ENCODE peak calls at places on chromosomes 11 and 22, in five cellular contexts. One of them, this sample, is unnamed.

GRCh38 chr11:2963112-2963754 is 28.9 kb downstream of the NAP1L4 start:
- DNase-seq in GM12878: no peak
- DNase-seq in HepG2: no peak
- DNase-seq in K562: no peak
- DNase-seq in H1: no peak
- DNase-seq in this sample: no peak

GRCh38 chr11:117842131-117842941 is 17.8 kb upstream of the FXYD2 start:
- DNase-seq in HepG2: no peak
- DNase-seq in GM12878: no peak
- DNase-seq in H1: no peak
- DNase-seq in K562: no peak
- DNase-seq in this sample: no peak

GRCh38 chr11:32213223-32213622 is 122.3 kb downstream of the RCN1 start:
- DNase-seq in K562: no peak
- DNase-seq in GM12878: no peak
- DNase-seq in HepG2: no peak
- DNase-seq in H1: no peak
- DNase-seq in this sample: peak

GRCh38 chr22:49515486-49515885 is 312.2 kb downstream of the BRD1 start:
- DNase-seq in HepG2: peak
- DNase-seq in GM12878: no peak
- DNase-seq in K562: no peak
- DNase-seq in H1: no peak
- DNase-seq in this sample: peak

GRCh38 chr11:123742334-123742733 is 874 bp upstream of the ZNF202 start:
- DNase-seq in HepG2: no peak
- DNase-seq in GM12878: no peak
- DNase-seq in H1: no peak
- DNase-seq in K562: no peak
- DNase-seq in this sample: no peak

GRCh38 chr11:131491503-131491902 is 121.1 kb downstream of the NTM start:
- DNase-seq in GM12878: no peak
- DNase-seq in H1: no peak
- DNase-seq in K562: no peak
- DNase-seq in HepG2: no peak
- DNase-seq in this sample: no peak

GRCh38 chr11:62614275-62614674 is 1.2 kb downstream of the ROM1 start:
- DNase-seq in H1: no peak
- DNase-seq in HepG2: peak
- DNase-seq in K562: peak
- DNase-seq in GM12878: no peak
- DNase-seq in this sample: no peak

GRCh38 chr11:88435405-88435804 is 97.9 kb upstream of the CTSC start:
- DNase-seq in GM12878: peak
- DNase-seq in K562: no peak
- DNase-seq in HepG2: no peak
- DNase-seq in H1: no peak
- DNase-seq in this sample: no peak

GRCh38 chr11:66011239-66011784 is 496 bp upstream of the CST6 start:
- DNase-seq in K562: no peak
- DNase-seq in H1: no peak
- DNase-seq in GM12878: no peak
- DNase-seq in HepG2: no peak
- DNase-seq in this sample: no peak

GRCh38 chr11:2685566-2686359 is 14.0 kb downstream of the KCNQ1OT1 start:
- DNase-seq in K562: no peak
- DNase-seq in H1: no peak
- DNase-seq in HepG2: no peak
- DNase-seq in GM12878: no peak
- DNase-seq in this sample: no peak

GRCh38 chr11:26992031-26992541 is 1.8 kb upstream of the FIBIN start:
- DNase-seq in K562: no peak
- DNase-seq in HepG2: no peak
- DNase-seq in H1: no peak
- DNase-seq in GM12878: no peak
- DNase-seq in this sample: no peak
- TF ChIP-seq KDM1A in K562: no peak
- TF ChIP-seq KDM1A in HepG2: no peak
- TF ChIP-seq KDM1A in H1: no peak
- TF ChIP-seq KDM1A in GM12878: no peak
- TF ChIP-seq KDM1A in this sample: no peak

DNA sequence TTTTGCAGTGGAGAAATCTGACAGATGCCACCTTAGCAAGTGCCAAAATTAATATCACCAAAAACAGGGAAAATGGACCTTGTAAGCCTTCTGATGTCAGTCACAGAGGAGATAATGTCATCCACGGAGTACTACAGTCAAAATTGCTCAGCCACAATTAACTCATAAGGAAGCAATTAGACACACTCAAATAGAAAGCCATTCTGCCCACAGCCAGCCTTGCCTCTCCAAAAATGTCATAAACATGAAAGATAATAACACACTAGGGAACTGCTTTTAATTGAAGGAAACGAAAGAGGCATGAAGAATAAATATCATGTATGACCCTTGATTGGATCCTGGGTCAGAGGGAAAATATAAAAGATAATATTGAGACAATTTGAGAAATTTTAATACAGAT is 505.6 kb upstream of the API5 start:
- DNase-seq in H1: no peak
- DNase-seq in GM12878: no peak
- DNase-seq in K562: no peak
- DNase-seq in HepG2: no peak
- DNase-seq in this sample: no peak
- TF ChIP-seq KDM1A in H1: no peak
- TF ChIP-seq KDM1A in GM12878: no peak
- TF ChIP-seq KDM1A in K562: no peak
- TF ChIP-seq KDM1A in HepG2: no peak
- TF ChIP-seq KDM1A in this sample: no peak

DNA sequence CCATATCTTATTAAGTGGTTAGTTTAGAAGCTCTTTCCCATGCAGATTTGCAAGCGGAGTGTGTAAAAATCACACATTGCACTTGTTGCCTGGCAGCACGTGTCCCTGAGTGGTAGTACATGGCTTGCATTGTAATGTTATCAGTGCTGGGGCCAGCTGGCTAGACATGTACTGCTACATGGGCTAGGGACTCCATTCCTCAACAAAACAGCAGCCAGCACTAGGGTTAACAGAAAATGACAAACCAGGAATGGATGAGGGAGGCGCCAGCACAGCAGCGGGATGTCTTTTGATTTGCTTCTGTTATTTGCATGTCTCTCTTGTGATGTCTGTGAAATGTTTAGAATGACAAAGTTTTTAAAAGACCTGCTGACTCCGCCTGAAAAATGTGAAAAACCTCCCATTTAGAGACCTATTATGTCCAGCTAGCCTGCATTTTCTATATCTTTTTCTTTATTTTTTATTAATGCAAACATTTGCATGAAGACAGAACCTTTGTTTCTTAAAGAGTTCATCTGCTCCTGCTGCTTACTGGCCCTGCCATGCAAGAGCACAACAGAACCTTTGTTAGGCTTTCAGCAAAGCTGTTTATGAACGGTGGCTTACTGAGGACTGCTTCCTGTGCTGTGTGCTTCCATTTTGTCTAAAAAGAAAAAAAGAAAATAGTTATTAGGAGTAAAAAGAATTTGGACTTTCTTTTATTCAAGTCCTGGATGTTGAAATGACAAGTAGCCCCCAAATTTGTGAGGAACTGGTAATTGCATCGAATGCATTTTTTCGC is 40.7 kb downstream of the CSTPP1 start:
- DNase-seq in HepG2: peak
- DNase-seq in H1: peak
- DNase-seq in GM12878: no peak
- DNase-seq in K562: no peak
- DNase-seq in this sample: no peak
- TF ChIP-seq KDM1A in HepG2: no peak
- TF ChIP-seq KDM1A in H1: no peak
- TF ChIP-seq KDM1A in GM12878: no peak
- TF ChIP-seq KDM1A in K562: no peak
- TF ChIP-seq KDM1A in this sample: no peak

GRCh38 chr11:109036011-109036410 is 371.1 kb downstream of the DDX10 start:
- DNase-seq in H1: peak
- DNase-seq in GM12878: no peak
- DNase-seq in K562: no peak
- DNase-seq in HepG2: no peak
- DNase-seq in this sample: no peak

GRCh38 chr11:109029927-109030326 is 365.1 kb downstream of the DDX10 start:
- DNase-seq in K562: no peak
- DNase-seq in HepG2: no peak
- DNase-seq in GM12878: no peak
- DNase-seq in H1: no peak
- DNase-seq in this sample: no peak

GRCh38 chr11:109034341-109034696 is 369.4 kb downstream of the DDX10 start:
- DNase-seq in HepG2: no peak
- DNase-seq in GM12878: no peak
- DNase-seq in H1: no peak
- DNase-seq in K562: no peak
- DNase-seq in this sample: no peak

GRCh38 chr11:109035261-109035660 is 370.4 kb downstream of the DDX10 start:
- DNase-seq in H1: no peak
- DNase-seq in GM12878: no peak
- DNase-seq in HepG2: no peak
- DNase-seq in K562: no peak
- DNase-seq in this sample: no peak

GRCh38 chr11:109033627-109034340 is 368.9 kb downstream of the DDX10 start:
- DNase-seq in H1: no peak
- DNase-seq in GM12878: no peak
- DNase-seq in HepG2: no peak
- DNase-seq in K562: no peak
- DNase-seq in this sample: no peak
- TF ChIP-seq KDM1A in H1: no peak
- TF ChIP-seq KDM1A in GM12878: no peak
- TF ChIP-seq KDM1A in HepG2: no peak
- TF ChIP-seq KDM1A in K562: no peak
- TF ChIP-seq KDM1A in this sample: no peak

GRCh38 chr22:28247667-28248363 is 328.8 kb upstream of the PITPNB start:
- DNase-seq in HepG2: no peak
- DNase-seq in K562: peak
- DNase-seq in GM12878: no peak
- DNase-seq in H1: no peak
- DNase-seq in this sample: no peak

GRCh38 chr22:28247114-28247513 is 328.1 kb upstream of the PITPNB start:
- DNase-seq in H1: no peak
- DNase-seq in HepG2: no peak
- DNase-seq in K562: no peak
- DNase-seq in GM12878: no peak
- DNase-seq in this sample: no peak

GRCh38 chr22:28244760-28245159 is 325.7 kb upstream of the PITPNB start:
- DNase-seq in K562: no peak
- DNase-seq in HepG2: no peak
- DNase-seq in H1: no peak
- DNase-seq in GM12878: no peak
- DNase-seq in this sample: no peak

GRCh38 chr22:28245579-28246224 is 326.6 kb upstream of the PITPNB start:
- DNase-seq in HepG2: peak
- DNase-seq in H1: no peak
- DNase-seq in K562: no peak
- DNase-seq in GM12878: no peak
- DNase-seq in this sample: no peak

GRCh38 chr22:28246392-28246791 is 327.3 kb upstream of the PITPNB start:
- DNase-seq in H1: no peak
- DNase-seq in K562: no peak
- DNase-seq in GM12878: no peak
- DNase-seq in HepG2: no peak
- DNase-seq in this sample: no peak
- TF ChIP-seq KDM1A in H1: no peak
- TF ChIP-seq KDM1A in K562: no peak
- TF ChIP-seq KDM1A in GM12878: no peak
- TF ChIP-seq KDM1A in HepG2: no peak
- TF ChIP-seq KDM1A in this sample: no peak

GRCh38 chr11:76236092-76237026 is 30.1 kb upstream of the WNT11 start:
- DNase-seq in K562: peak
- DNase-seq in HepG2: no peak
- DNase-seq in GM12878: no peak
- DNase-seq in H1: no peak
- DNase-seq in this sample: peak
- TF ChIP-seq KDM1A in K562: peak
- TF ChIP-seq KDM1A in HepG2: peak
- TF ChIP-seq KDM1A in GM12878: no peak
- TF ChIP-seq KDM1A in H1: peak
- TF ChIP-seq KDM1A in this sample: peak

This sample was measured in A549.